ENCODE peak calls at places on chromosomes 5 and 9, in five cellular contexts. H is anterior cingulate cortex, B is fibroblast of mammary gland, C is T-helper 1 cell, I is HT-29. G is an unnamed sample.

GRCh38 chr5:154793599-154794524 is 38.7 kb downstream of the LARP1 start:
- DNase-seq in H (no peak), I (no peak), B (peak; percentile 17), C (no peak), G (no peak)

GRCh38 chr9:81521892-81522291 is 167.5 kb downstream of the TLE1 start:
- DNase-seq in C (no peak), I (no peak), B (no peak), H (no peak), G (no peak)

GRCh38 chr5:89520771-89521170 is 637.8 kb upstream of the MEF2C start:
- DNase-seq in B (no peak), H (no peak), C (no peak), I (no peak), G (no peak)

GRCh38 chr9:107176701-107177100 is 106.4 kb upstream of the RAD23B start:
- DNase-seq in H (no peak), C (no peak), B (peak; percentile 86), I (no peak), G (no peak)

GRCh38 chr5:180115326-180116076 is 43.9 kb upstream of the RNF130 start:
- DNase-seq in B (no peak), H (no peak), C (no peak), I (no peak), G (no peak)

GRCh38 chr9:17744786-17745185 is 165.9 kb downstream of the SH3GL2 start:
- DNase-seq in B (peak; percentile 9), C (no peak), H (no peak), I (peak; percentile 44), G (no peak)

GRCh38 chr9:21660976-21661375 is 141.5 kb upstream of the MTAP start:
- DNase-seq in C (no peak), B (no peak), I (no peak), H (no peak), G (no peak)

GRCh38 chr5:173828952-173829351 is 59.2 kb upstream of the CPEB4 start:
- DNase-seq in H (no peak), B (no peak), I (no peak), C (no peak), G (no peak)

GRCh38 chr9:91302831-91303230 is 58.9 kb downstream of the AUH start:
- DNase-seq in C (no peak), I (peak; percentile 52), H (no peak), B (peak; percentile 90), G (no peak)

GRCh38 chr5:5658226-5658625 is 235.7 kb downstream of the ICE1 start:
- DNase-seq in H (no peak), C (no peak), B (peak; percentile 45), I (no peak), G (no peak)

GRCh38 chr5:93967923-93968322 is 226.5 kb upstream of the POU5F2 start:
- DNase-seq in C (no peak), B (no peak), H (no peak), I (no peak), G (no peak)

GRCh38 chr9:12880406-12881016 is 105.7 kb downstream of the LURAP1L start:
- DNase-seq in C (no peak), B (peak; percentile 5), I (peak; percentile 43), H (no peak), G (no peak)

GRCh38 chr5:664343-664993 is 28.7 kb downstream of the TPPP start:
- DNase-seq in I (peak; percentile 91), C (no peak), B (no peak), H (no peak), G (no peak)

GRCh38 chr5:137148128-137148527 is 351.0 kb downstream of the SPOCK1 start:
- DNase-seq in B (no peak), I (no peak), C (no peak), H (no peak), G (no peak)

GRCh38 chr5:179836225-179837019 is 15.7 kb downstream of the SQSTM1 start:
- DNase-seq in C (peak; percentile 72), H (no peak), B (peak; percentile 56), I (no peak), G (no peak)

GRCh38 chr5:53983568-53984465 is 326.6 kb downstream of the ARL15 start:
- DNase-seq in B (peak; percentile 69), H (no peak), C (no peak), I (no peak), G (no peak)

GRCh38 chr9:110443146-110443877 is 105.6 kb upstream of the TXNDC8 start:
- DNase-seq in I (no peak), H (no peak), B (peak; percentile 82), C (no peak), G (no peak)

GRCh38 chr5:150298701-150299451 is 3.8 kb downstream of the ARSI start:
- DNase-seq in I (no peak), C (no peak), B (peak; percentile 100), H (no peak), G (no peak)

G was measured in hypothalamus.